ENCODE peak calls at places on chromosome 10, in six cellular contexts. I, H, C, A, M and W are unnamed samples.

GRCh38 chr10:127353544-127353943 is 157.2 kb upstream of the INSYN2A start:
- DNase-seq in I (no peak), H (no peak), C (no peak), A (no peak), M (no peak), W (no peak)

GRCh38 chr10:6173203-6173602 is 29.5 kb upstream of the PFKFB3 start:
- DNase-seq in I (peak; percentile 52), H (no peak), C (no peak), A (no peak), M (no peak), W (no peak)

GRCh38 chr10:42866115-42866995 is 83.8 kb downstream of the BMS1 start:
- DNase-seq in I (peak; percentile 80), H (peak; percentile 82), C (peak; percentile 93), A (peak; percentile 81), M (peak; percentile 59), W (no peak)

GRCh38 chr10:73096041-73096451 is 620 bp downstream of the P4HA1 start:
- DNase-seq in I (peak; percentile 80), H (peak; percentile 75), C (peak; percentile 94), A (peak; percentile 86), M (peak; percentile 41), W (peak; percentile 71)

GRCh38 chr10:125871341-125871740 is 9.8 kb downstream of the DHX32 start:
- DNase-seq in I (no peak), H (no peak), C (no peak), A (no peak), M (no peak), W (no peak)

GRCh38 chr10:29955308-29955935 is 104.0 kb downstream of the JCAD start:
- DNase-seq in I (no peak), H (no peak), C (no peak), A (no peak), M (no peak), W (no peak)

GRCh38 chr10:132383751-132384181 is 13.2 kb upstream of the PWWP2B start:
- DNase-seq in I (no peak), H (no peak), C (peak; percentile 67), A (peak; percentile 43), M (no peak), W (no peak)

GRCh38 chr10:130022501-130023299 is 58.6 kb upstream of the EBF3 start:
- DNase-seq in I (no peak), H (no peak), C (peak; percentile 64), A (no peak), M (no peak), W (no peak)

GRCh38 chr10:105973252-105973877 is 1191.1 kb downstream of the SORCS1 start:
- DNase-seq in I (no peak), H (no peak), C (no peak), A (no peak), M (no peak), W (no peak)

GRCh38 chr10:59708816-59709471 is 706 bp downstream of the SLC16A9 start:
- DNase-seq in I (peak; percentile 32), H (no peak), C (peak; percentile 80), A (peak; percentile 58), M (no peak), W (no peak)

DNA sequence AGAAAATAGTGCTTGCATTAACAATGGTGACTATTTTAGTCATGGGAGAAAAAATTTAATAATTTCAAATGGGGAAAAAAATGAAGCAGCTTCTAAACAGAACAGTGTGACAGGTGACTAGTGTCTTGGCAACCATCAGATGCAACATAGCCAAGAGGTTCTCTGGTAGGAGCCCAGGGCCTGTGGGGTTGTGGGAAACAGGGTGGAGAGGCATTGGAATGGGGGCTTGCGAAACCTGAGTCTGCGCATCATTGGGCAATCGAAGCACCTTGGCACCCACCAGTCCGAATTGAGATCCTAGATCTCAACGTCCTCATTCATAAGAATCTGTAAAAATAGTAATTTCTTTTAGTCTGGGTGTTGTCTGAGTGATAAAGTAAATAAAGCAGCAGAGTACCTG is 19.2 kb upstream of the PARD3 start:
- DNase-seq in I (no peak), H (no peak), C (no peak), A (no peak), M (no peak), W (no peak)
- TF ChIP-seq POLR2AphosphoS5 in I (no peak), H (no peak), C (no peak), A (no peak), M (no peak), W (peak; percentile 48)

DNA sequence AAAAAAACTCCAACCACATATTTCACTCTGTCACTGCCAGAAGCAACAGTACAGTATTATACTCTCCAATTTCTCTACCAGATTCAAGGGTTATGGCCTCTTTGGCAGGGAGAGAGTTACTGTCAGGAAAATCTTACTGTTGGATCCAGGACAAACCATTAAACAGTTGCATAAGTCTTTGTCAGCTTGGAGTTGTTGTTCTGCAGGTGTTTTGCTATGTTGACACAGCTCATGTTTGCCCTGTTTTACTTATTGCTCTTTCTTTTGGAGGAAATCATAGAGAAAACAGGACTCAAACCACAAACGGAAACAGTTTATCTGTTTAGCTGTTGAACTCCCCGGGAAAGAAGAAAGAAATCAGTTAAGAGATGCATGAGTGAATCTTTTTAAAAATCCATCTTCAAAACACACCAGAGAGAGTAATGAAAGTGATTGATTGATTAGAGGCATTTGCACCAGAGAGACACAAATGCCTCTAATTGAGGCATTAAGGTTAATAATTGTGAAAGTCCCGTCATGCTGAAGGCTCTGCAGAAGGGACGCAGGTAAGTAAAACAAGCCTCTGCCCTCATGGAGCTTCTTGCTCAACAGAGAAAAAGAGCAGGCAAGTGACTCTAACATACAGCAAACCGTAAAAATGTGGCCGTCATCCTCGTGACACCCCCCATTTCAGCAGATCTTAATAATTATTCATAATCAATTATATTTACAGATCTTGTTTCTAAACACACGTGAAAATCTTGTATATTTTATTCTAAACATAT is 38.7 kb upstream of the ARHGAP21 start:
- DNase-seq in I (no peak), H (no peak), C (no peak), A (no peak), M (no peak), W (no peak)
- H3K4me3 ChIP-seq in I (no peak overlapping the region), H (no peak overlapping the region), C (no peak overlapping the region), A (no peak overlapping the region), M (peak overlapping the region; percentile 23), W (no peak overlapping the region)

GRCh38 chr10:113521482-113521795 is 31.4 kb upstream of the HABP2 start:
- DNase-seq in I (no peak), H (no peak), C (no peak), A (no peak), M (no peak), W (no peak)

GRCh38 chr10:113518816-113519591 is 33.8 kb upstream of the HABP2 start:
- DNase-seq in I (no peak), H (no peak), C (no peak), A (no peak), M (no peak), W (no peak)

GRCh38 chr10:113519616-113520015 is 33.2 kb upstream of the HABP2 start:
- DNase-seq in I (no peak), H (peak; percentile 19), C (no peak), A (no peak), M (no peak), W (no peak)

GRCh38 chr10:113522460-113522859 is 30.4 kb upstream of the HABP2 start:
- DNase-seq in I (peak; percentile 21), H (peak; percentile 5), C (no peak), A (no peak), M (no peak), W (no peak)

GRCh38 chr10:113520606-113521481 is 32.0 kb upstream of the HABP2 start:
- DNase-seq in I (peak; percentile 55), H (peak; percentile 77), C (no peak), A (peak; percentile 90), M (no peak), W (peak; percentile 76)
- TF ChIP-seq POLR2AphosphoS5 in I (no peak), H (peak; percentile 40), C (no peak), A (no peak), M (no peak), W (no peak)

DNA sequence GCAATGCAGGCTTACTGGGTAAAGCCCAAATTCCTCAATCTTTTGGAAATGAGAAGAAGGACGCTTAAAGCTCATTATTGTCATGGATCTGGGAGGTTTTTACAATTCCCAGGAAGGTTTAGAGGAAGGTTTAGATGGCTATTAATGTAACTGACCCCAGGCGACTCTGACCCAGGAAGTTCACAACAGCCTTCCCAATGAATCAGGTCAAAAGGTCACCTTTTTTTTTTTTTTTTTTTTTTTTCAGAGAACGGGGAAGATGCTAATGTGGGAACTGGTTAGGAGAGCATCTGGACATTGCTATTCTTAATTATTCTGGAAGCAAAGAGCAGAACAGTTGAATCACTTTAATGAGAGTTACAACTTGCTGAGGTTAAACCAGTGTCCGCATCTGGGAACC is 149.9 kb upstream of the ITGB1 start:
- DNase-seq in I (no peak), H (no peak), C (no peak), A (no peak), M (no peak), W (no peak)
- H3K4me3 ChIP-seq in I (no peak overlapping the region), H (no peak overlapping the region), C (no peak overlapping the region), A (no peak overlapping the region), M (no peak overlapping the region), W (no peak overlapping the region)